ENCODE peak calls at places on chromosome 15, in five cellular contexts. One of them, this sample, is unnamed.

GRCh38 chr15:29674661-29675533 is 147.4 kb downstream of the TJP1 start:
- DNase-seq in neural progenitor cell: peak
- DNase-seq in sigmoid colon: no peak
- DNase-seq in suprapubic skin: no peak
- DNase-seq in CD4-positive, alpha-beta T cell: no peak
- DNase-seq in this sample: peak

GRCh38 chr15:42695527-42696071 is 41.3 kb downstream of the CDAN1 start:
- DNase-seq in sigmoid colon: no peak
- DNase-seq in neural progenitor cell: no peak
- DNase-seq in CD4-positive, alpha-beta T cell: no peak
- DNase-seq in suprapubic skin: no peak
- DNase-seq in this sample: no peak

GRCh38 chr15:100114100-100114499 is 227.7 kb downstream of the ADAMTS17 start:
- DNase-seq in CD4-positive, alpha-beta T cell: no peak
- DNase-seq in neural progenitor cell: peak
- DNase-seq in suprapubic skin: no peak
- DNase-seq in sigmoid colon: peak
- DNase-seq in this sample: peak

GRCh38 chr15:101505610-101506337 is 16.3 kb upstream of the PCSK6 start:
- DNase-seq in CD4-positive, alpha-beta T cell: no peak
- DNase-seq in neural progenitor cell: no peak
- DNase-seq in sigmoid colon: no peak
- DNase-seq in suprapubic skin: no peak
- DNase-seq in this sample: no peak

GRCh38 chr15:100048736-100049135 is 293.0 kb downstream of the ADAMTS17 start:
- DNase-seq in CD4-positive, alpha-beta T cell: no peak
- DNase-seq in sigmoid colon: no peak
- DNase-seq in neural progenitor cell: no peak
- DNase-seq in suprapubic skin: peak
- DNase-seq in this sample: no peak

GRCh38 chr15:52098328-52098727 is 14.2 kb downstream of the BCL2L10 start:
- DNase-seq in suprapubic skin: no peak
- DNase-seq in sigmoid colon: no peak
- DNase-seq in CD4-positive, alpha-beta T cell: no peak
- DNase-seq in neural progenitor cell: no peak
- DNase-seq in this sample: no peak

GRCh38 chr15:25439456-25439836 is 622 bp upstream of the UBE3A start:
- DNase-seq in sigmoid colon: no peak
- DNase-seq in suprapubic skin: no peak
- DNase-seq in CD4-positive, alpha-beta T cell: no peak
- DNase-seq in neural progenitor cell: no peak
- DNase-seq in this sample: no peak

GRCh38 chr15:91243806-91244205 is 143.7 kb downstream of the SV2B start:
- DNase-seq in sigmoid colon: no peak
- DNase-seq in neural progenitor cell: no peak
- DNase-seq in CD4-positive, alpha-beta T cell: no peak
- DNase-seq in suprapubic skin: no peak
- DNase-seq in this sample: no peak

GRCh38 chr15:58393196-58393790 is 38.5 kb upstream of the LIPC start:
- DNase-seq in suprapubic skin: no peak
- DNase-seq in sigmoid colon: no peak
- DNase-seq in neural progenitor cell: peak
- DNase-seq in CD4-positive, alpha-beta T cell: no peak
- DNase-seq in this sample: no peak

GRCh38 chr15:99986297-99987118 is 253.3 kb upstream of the LYSMD4 start:
- DNase-seq in neural progenitor cell: no peak
- DNase-seq in suprapubic skin: no peak
- DNase-seq in sigmoid colon: no peak
- DNase-seq in CD4-positive, alpha-beta T cell: no peak
- DNase-seq in this sample: no peak

DNA sequence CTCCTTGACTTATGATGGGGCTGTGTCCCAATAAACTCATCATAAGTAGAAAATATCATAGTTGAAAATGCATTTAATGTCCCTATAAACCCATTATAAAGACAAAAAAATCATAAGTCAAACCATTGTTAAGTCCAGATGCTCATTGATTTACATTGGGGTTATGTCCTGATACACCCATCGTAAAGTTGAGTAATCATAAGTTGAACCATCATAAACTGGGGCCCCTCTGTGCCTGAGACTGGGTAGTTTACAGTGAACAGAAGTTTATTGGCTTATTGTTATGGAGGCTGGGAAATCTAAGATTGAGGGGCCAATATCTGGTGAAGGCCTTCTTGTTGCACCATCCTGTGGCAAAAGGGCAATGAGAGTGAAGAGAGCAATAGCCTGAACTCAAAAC is 10.6 kb downstream of the MKRN3 start:
- DNase-seq in suprapubic skin: no peak
- DNase-seq in sigmoid colon: no peak
- DNase-seq in neural progenitor cell: no peak
- DNase-seq in CD4-positive, alpha-beta T cell: no peak
- DNase-seq in this sample: no peak
- H3K27ac ChIP-seq in suprapubic skin: no peak
- H3K27ac ChIP-seq in sigmoid colon: no peak
- H3K27ac ChIP-seq in neural progenitor cell: no peak
- H3K27ac ChIP-seq in CD4-positive, alpha-beta T cell: no peak
- H3K27ac ChIP-seq in this sample: no peak

DNA sequence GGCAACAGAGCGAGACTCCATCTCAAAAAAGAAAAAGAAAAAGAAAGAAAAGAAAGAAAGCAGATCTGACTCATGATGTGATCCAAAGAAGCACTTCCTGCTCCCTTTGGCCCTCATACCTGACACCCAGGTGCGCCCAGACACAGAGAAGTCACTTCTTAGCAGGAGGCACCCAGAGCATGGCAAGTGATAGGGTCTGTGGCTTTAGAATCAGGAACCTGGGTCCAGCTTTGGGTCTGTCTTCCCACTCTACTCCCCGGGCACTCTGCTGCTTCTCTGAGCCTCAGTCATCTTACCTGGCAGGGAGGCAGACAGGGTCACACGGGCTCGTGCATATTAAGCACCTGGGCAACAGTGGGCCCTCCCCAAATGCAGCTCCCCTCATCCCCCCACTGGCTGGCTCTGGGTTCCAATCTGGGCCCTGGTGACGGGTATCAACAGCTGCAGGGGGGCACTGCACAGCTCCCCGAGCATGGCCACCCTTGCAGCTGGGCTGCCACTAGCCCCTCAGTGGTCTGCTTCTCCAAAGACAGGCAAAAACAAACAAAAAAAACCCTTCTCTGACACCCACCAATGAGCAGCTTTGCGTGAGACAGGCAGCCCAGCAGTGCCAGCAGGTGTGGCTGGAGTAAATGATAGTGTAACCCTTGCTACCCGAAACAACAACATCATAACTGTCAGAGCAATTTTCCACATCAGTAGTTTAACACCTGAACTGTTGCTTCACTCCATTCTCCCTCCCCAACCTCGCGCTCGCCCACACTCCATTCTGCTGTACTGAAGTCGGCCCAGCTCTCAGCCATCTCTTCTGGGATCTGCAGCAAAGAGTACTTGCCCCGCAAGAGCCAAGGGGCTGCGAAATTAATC is 99.8 kb downstream of the MEGF11 start:
- DNase-seq in CD4-positive, alpha-beta T cell: no peak
- DNase-seq in sigmoid colon: no peak
- DNase-seq in neural progenitor cell: no peak
- DNase-seq in suprapubic skin: no peak
- DNase-seq in this sample: no peak
- TF ChIP-seq CTCF in CD4-positive, alpha-beta T cell: no peak
- TF ChIP-seq CTCF in sigmoid colon: no peak
- TF ChIP-seq CTCF in neural progenitor cell: no peak
- TF ChIP-seq CTCF in suprapubic skin: no peak
- TF ChIP-seq CTCF in this sample: no peak

GRCh38 chr15:66609876-66610275 is 44.1 kb upstream of the LCTL start:
- DNase-seq in suprapubic skin: no peak
- DNase-seq in neural progenitor cell: no peak
- DNase-seq in CD4-positive, alpha-beta T cell: no peak
- DNase-seq in sigmoid colon: no peak
- DNase-seq in this sample: no peak
- H3K27ac ChIP-seq in suprapubic skin: no peak
- H3K27ac ChIP-seq in neural progenitor cell: no peak
- H3K27ac ChIP-seq in CD4-positive, alpha-beta T cell: no peak
- H3K27ac ChIP-seq in sigmoid colon: no peak
- H3K27ac ChIP-seq in this sample: no peak

DNA sequence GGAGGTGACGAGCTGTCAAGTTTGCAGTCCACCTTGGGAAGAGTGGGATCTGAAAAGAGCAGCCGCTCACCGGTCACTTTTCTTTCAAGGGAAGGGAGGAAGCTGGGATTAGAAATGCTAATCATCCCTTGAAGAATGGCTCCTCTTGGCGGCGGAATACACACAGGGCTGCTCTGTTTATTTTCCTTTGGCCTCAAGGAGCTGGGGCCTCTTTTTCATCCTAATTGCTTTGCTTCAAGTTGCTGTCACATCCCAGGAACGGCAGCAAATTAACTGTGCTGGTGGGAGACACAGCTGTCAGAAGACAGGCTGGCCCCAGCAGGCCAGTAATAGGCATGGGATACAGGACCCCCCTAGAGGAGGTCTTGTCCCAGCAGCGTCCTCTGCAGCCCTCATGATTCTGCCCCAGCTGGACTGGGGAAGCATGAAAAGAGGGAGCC is 6.7 kb downstream of the KBTBD13 start:
- DNase-seq in sigmoid colon: peak
- DNase-seq in neural progenitor cell: peak
- DNase-seq in suprapubic skin: no peak
- DNase-seq in CD4-positive, alpha-beta T cell: no peak
- DNase-seq in this sample: no peak
- TF ChIP-seq CTCF in sigmoid colon: peak
- TF ChIP-seq CTCF in neural progenitor cell: peak
- TF ChIP-seq CTCF in suprapubic skin: no peak
- TF ChIP-seq CTCF in CD4-positive, alpha-beta T cell: no peak
- TF ChIP-seq CTCF in this sample: no peak

GRCh38 chr15:68204776-68205557 is at the start of gene CALML4:
- DNase-seq in suprapubic skin: peak
- DNase-seq in neural progenitor cell: no peak
- DNase-seq in CD4-positive, alpha-beta T cell: no peak
- DNase-seq in sigmoid colon: peak
- DNase-seq in this sample: peak

GRCh38 chr15:68206711-68207151 is 1.6 kb upstream of the CALML4 start:
- DNase-seq in suprapubic skin: peak
- DNase-seq in neural progenitor cell: no peak
- DNase-seq in CD4-positive, alpha-beta T cell: no peak
- DNase-seq in sigmoid colon: peak
- DNase-seq in this sample: peak

GRCh38 chr15:68204361-68204760 is 771 bp downstream of the CALML4 start:
- DNase-seq in suprapubic skin: peak
- DNase-seq in sigmoid colon: peak
- DNase-seq in neural progenitor cell: no peak
- DNase-seq in CD4-positive, alpha-beta T cell: no peak
- DNase-seq in this sample: peak

GRCh38 chr15:68205949-68206539 is 912 bp upstream of the CALML4 start:
- DNase-seq in neural progenitor cell: no peak
- DNase-seq in suprapubic skin: peak
- DNase-seq in CD4-positive, alpha-beta T cell: no peak
- DNase-seq in sigmoid colon: peak
- DNase-seq in this sample: peak

DNA sequence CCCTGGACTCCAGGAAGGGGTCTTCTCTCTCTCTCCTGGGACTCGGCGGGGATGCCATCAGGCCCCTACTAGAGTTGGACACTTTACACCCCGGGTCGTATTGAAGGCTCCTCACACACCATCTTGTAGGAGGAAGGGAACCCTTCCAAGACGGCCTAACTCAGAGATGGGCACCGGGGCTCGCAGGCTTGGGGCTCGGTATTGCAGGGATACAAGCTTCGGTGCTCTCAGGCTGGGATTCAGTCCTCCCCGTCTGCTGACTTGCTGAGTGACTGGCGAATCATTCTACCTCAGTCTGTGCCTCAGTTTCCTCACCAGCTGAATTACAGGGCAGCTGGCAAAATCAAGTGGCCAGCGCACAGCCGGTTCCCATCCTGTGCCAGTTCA is 419 bp upstream of the CALML4 start:
- DNase-seq in neural progenitor cell: no peak
- DNase-seq in CD4-positive, alpha-beta T cell: no peak
- DNase-seq in sigmoid colon: no peak
- DNase-seq in suprapubic skin: peak
- DNase-seq in this sample: no peak
- H3K27ac ChIP-seq in neural progenitor cell: no peak
- H3K27ac ChIP-seq in CD4-positive, alpha-beta T cell: no peak
- H3K27ac ChIP-seq in sigmoid colon: peak
- H3K27ac ChIP-seq in suprapubic skin: peak
- H3K27ac ChIP-seq in this sample: no peak

GRCh38 chr15:73683624-73684536 is at the start of gene CD276:
- DNase-seq in sigmoid colon: peak
- DNase-seq in suprapubic skin: peak
- DNase-seq in CD4-positive, alpha-beta T cell: no peak
- DNase-seq in neural progenitor cell: peak
- DNase-seq in this sample: peak
- TF ChIP-seq CTCF in sigmoid colon: no peak
- TF ChIP-seq CTCF in suprapubic skin: no peak
- TF ChIP-seq CTCF in CD4-positive, alpha-beta T cell: no peak
- TF ChIP-seq CTCF in neural progenitor cell: peak
- TF ChIP-seq CTCF in this sample: peak

GRCh38 chr15:77327844-77328529 is 91.9 kb downstream of the PEAK1 start:
- DNase-seq in suprapubic skin: no peak
- DNase-seq in neural progenitor cell: no peak
- DNase-seq in CD4-positive, alpha-beta T cell: no peak
- DNase-seq in sigmoid colon: no peak
- DNase-seq in this sample: no peak

GRCh38 chr15:77327168-77327567 is 92.7 kb downstream of the PEAK1 start:
- DNase-seq in CD4-positive, alpha-beta T cell: no peak
- DNase-seq in sigmoid colon: no peak
- DNase-seq in suprapubic skin: no peak
- DNase-seq in neural progenitor cell: no peak
- DNase-seq in this sample: no peak

GRCh38 chr15:77333166-77333565 is 86.7 kb downstream of the PEAK1 start:
- DNase-seq in neural progenitor cell: no peak
- DNase-seq in suprapubic skin: no peak
- DNase-seq in CD4-positive, alpha-beta T cell: no peak
- DNase-seq in sigmoid colon: no peak
- DNase-seq in this sample: no peak

GRCh38 chr15:77329202-77329601 is 90.7 kb downstream of the PEAK1 start:
- DNase-seq in suprapubic skin: no peak
- DNase-seq in neural progenitor cell: peak
- DNase-seq in CD4-positive, alpha-beta T cell: no peak
- DNase-seq in sigmoid colon: no peak
- DNase-seq in this sample: no peak
- H3K27ac ChIP-seq in suprapubic skin: no peak
- H3K27ac ChIP-seq in neural progenitor cell: no peak
- H3K27ac ChIP-seq in CD4-positive, alpha-beta T cell: no peak
- H3K27ac ChIP-seq in sigmoid colon: no peak
- H3K27ac ChIP-seq in this sample: no peak

This sample was measured in ascending aorta.